ENCODE peak calls at places on chromosomes 16 and 17, in seven cellular contexts. O, E, C, D, A, N and R are unnamed samples. For H3K9me3 and H3K4me1, the result is how much of the 10 kb centered on the place peaks cover.

GRCh38 chr17:5877948-5878347 is 192.2 kb upstream of the WSCD1 start:
- DNase-seq in O (no peak), E (no peak), C (no peak), D (no peak), A (no peak), N (peak), R (peak)

GRCh38 chr16:3292604-3293003 is 9.3 kb downstream of the ZNF263 start:
- DNase-seq in O (no peak), E (no peak), C (no peak), D (no peak), A (no peak), N (no peak), R (no peak)

GRCh38 chr17:51857052-51857593 is 301.4 kb downstream of the CA10 start:
- DNase-seq in O (no peak), E (no peak), C (no peak), D (no peak), A (no peak), N (no peak), R (no peak)

GRCh38 chr17:6948562-6948961 is 47.3 kb upstream of the ALOX12 start:
- DNase-seq in O (no peak), E (no peak), C (no peak), D (no peak), A (no peak), N (no peak), R (peak)

GRCh38 chr16:71499775-71500364 is 10.7 kb upstream of the ZNF19 start:
- DNase-seq in O (no peak), E (peak), C (no peak), D (no peak), A (peak), N (no peak), R (peak)

GRCh38 chr17:82601447-82602000 is 46.7 kb downstream of the WDR45B start:
- DNase-seq in O (no peak), E (no peak), C (no peak), D (no peak), A (no peak), N (no peak), R (no peak)

GRCh38 chr16:17222756-17223411 is 247.9 kb downstream of the XYLT1 start:
- DNase-seq in O (no peak), E (peak), C (no peak), D (no peak), A (no peak), N (no peak), R (peak)

GRCh38 chr16:12086861-12087260 is 110.3 kb downstream of the SNX29 start:
- DNase-seq in O (no peak), E (no peak), C (no peak), D (no peak), A (no peak), N (no peak), R (no peak)

GRCh38 chr17:77503916-77504651 is 363.3 kb downstream of the SEC14L1 start:
- DNase-seq in O (no peak), E (no peak), C (no peak), D (peak), A (peak), N (no peak), R (no peak)

GRCh38 chr17:8057691-8058114 is 18.8 kb downstream of the ALOX15B start:
- DNase-seq in O (no peak), E (peak), C (no peak), D (peak), A (no peak), N (no peak), R (no peak)

GRCh38 chr17:38890410-38890746 is 20.5 kb downstream of the LASP1 start:
- DNase-seq in O (no peak), E (no peak), C (no peak), D (no peak), A (no peak), N (no peak), R (no peak)

GRCh38 chr17:12737740-12738469 is 51.4 kb upstream of the ARHGAP44 start:
- DNase-seq in O (no peak), E (no peak), C (no peak), D (no peak), A (no peak), N (no peak), R (no peak)

GRCh38 chr16:4561565-4561964 is 5.4 kb downstream of the C16orf96 start:
- DNase-seq in O (no peak), E (no peak), C (no peak), D (no peak), A (no peak), N (no peak), R (no peak)

GRCh38 chr16:1150511-1150982 is 2.4 kb upstream of the CACNA1H start:
- DNase-seq in O (no peak), E (no peak), C (no peak), D (no peak), A (peak), N (no peak), R (no peak)

GRCh38 chr16:31713945-31714898 is 159.4 kb upstream of the ZNF267 start:
- DNase-seq in O (no peak), E (peak), C (no peak), D (no peak), A (no peak), N (no peak), R (no peak)

GRCh38 chr16:74281285-74281684 is 15.3 kb upstream of the PSMD7 start:
- DNase-seq in O (no peak), E (peak), C (no peak), D (no peak), A (no peak), N (no peak), R (no peak)

GRCh38 chr17:68847711-68848110 is 107.5 kb downstream of the ABCA8 start:
- DNase-seq in O (no peak), E (no peak), C (no peak), D (no peak), A (no peak), N (no peak), R (no peak)

GRCh38 chr17:45910667-45911066 is 16.3 kb downstream of the MAPT start:
- DNase-seq in O (no peak), E (no peak), C (no peak), D (no peak), A (no peak), N (no peak), R (no peak)

GRCh38 chr17:81489012-81489968 is 23.3 kb downstream of the ACTG1 start:
- DNase-seq in O (no peak), E (no peak), C (no peak), D (no peak), A (no peak), N (no peak), R (no peak)

GRCh38 chr17:37300683-37301082 is 75.1 kb upstream of the C17orf78 start:
- DNase-seq in O (no peak), E (no peak), C (no peak), D (no peak), A (no peak), N (no peak), R (no peak)

GRCh38 chr16:56603589-56603988 is 4.8 kb upstream of the MT2A start:
- DNase-seq in O (no peak), E (no peak), C (no peak), D (no peak), A (no peak), N (no peak), R (peak)

GRCh38 chr16:67445913-67446907 is 15.3 kb downstream of the HSD11B2 start:
- DNase-seq in O (no peak), E (no peak), C (no peak), D (no peak), A (no peak), N (no peak), R (peak)

GRCh38 chr17:41654134-41654907 is 29.9 kb upstream of the KRT17 start:
- DNase-seq in O (no peak), E (no peak), C (no peak), D (peak), A (no peak), N (no peak), R (no peak)

GRCh38 chr16:1420111-1420539 is 422 bp downstream of the UQCC4 start:
- DNase-seq in O (no peak), E (no peak), C (no peak), D (no peak), A (no peak), N (no peak), R (no peak)

GRCh38 chr17:16989953-16990860 is 18.3 kb upstream of the TNFRSF13B start:
- DNase-seq in O (no peak), E (no peak), C (no peak), D (no peak), A (no peak), N (no peak), R (no peak)

GRCh38 chr17:41740506-41740905 is 6.1 kb upstream of the HAP1 start:
- DNase-seq in O (no peak), E (no peak), C (no peak), D (no peak), A (no peak), N (no peak), R (no peak)

GRCh38 chr16:28834873-28835863 is 11.0 kb downstream of the TUFM start:
- DNase-seq in O (no peak), E (no peak), C (no peak), D (no peak), A (no peak), N (no peak), R (no peak)

GRCh38 chr17:2950846-2951245 is 112.6 kb downstream of the OR1D5 start:
- DNase-seq in O (no peak), E (no peak), C (no peak), D (peak), A (no peak), N (no peak), R (no peak)

GRCh38 chr17:21218101-21218500 is 4.1 kb upstream of the TMEM11 start:
- DNase-seq in O (no peak), E (peak), C (no peak), D (no peak), A (no peak), N (no peak), R (no peak)

GRCh38 chr17:32323784-32324590 is 18.0 kb downstream of the C17orf75 start:
- DNase-seq in O (no peak), E (no peak), C (no peak), D (no peak), A (peak), N (no peak), R (no peak)

GRCh38 chr17:15031971-15032370 is 233.2 kb downstream of the PMP22 start:
- DNase-seq in O (no peak), E (no peak), C (no peak), D (no peak), A (no peak), N (no peak), R (no peak)

GRCh38 chr17:73657473-73658116 is 13.3 kb upstream of the SDK2 start:
- DNase-seq in O (no peak), E (peak), C (no peak), D (peak), A (no peak), N (no peak), R (peak)

GRCh38 chr16:80559369-80559768 is 18.6 kb downstream of the DYNLRB2 start:
- DNase-seq in O (no peak), E (no peak), C (no peak), D (no peak), A (no peak), N (no peak), R (no peak)

GRCh38 chr16:68488559-68488958 is 40.3 kb upstream of the SMPD3 start:
- DNase-seq in O (no peak), E (no peak), C (no peak), D (no peak), A (no peak), N (no peak), R (no peak)

GRCh38 chr16:17359778-17360177 is 111.0 kb downstream of the XYLT1 start:
- DNase-seq in O (no peak), E (no peak), C (no peak), D (no peak), A (peak), N (no peak), R (no peak)

GRCh38 chr16:55499951-55500350 is 8.9 kb upstream of the LPCAT2 start:
- DNase-seq in O (no peak), E (peak), C (no peak), D (no peak), A (no peak), N (no peak), R (no peak)

DNA sequence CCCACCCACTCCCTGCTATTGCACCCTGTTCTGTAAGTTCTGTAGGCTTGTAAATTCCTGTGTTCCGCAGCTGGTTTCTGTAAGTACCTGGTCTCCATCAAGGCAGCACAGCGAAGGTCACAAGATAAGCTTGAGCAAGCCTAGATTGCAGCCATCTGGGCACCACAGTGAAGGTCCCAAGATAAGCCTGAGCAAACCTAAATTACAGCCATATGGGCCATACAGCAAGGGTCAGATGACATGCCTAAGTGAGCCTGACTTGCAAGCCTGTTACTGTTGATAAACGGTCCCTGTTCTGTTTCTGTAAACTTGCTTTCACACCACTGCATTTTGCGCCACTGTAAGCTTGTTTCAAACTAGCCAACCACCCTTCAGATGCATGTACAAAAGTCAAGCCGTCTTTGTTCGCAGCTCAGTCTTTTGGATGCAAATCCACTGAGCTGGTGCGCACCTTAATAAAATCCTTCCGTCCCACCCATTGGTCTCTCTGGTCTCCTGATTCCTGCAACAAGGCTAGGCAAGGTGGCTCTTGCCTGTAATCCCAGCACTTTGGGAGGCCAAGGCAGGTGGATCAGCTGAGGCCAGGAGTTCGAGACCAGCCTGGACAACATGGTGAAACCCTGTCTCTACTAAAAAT is 42.6 kb upstream of the ATF7IP2 start:
- DNase-seq in O (no peak), E (peak), C (no peak), D (no peak), A (no peak), N (no peak), R (no peak)
- H3K9me3 ChIP-seq in O (under half), E (under half), C (under half), D (under half), A (under half), N (under half), R (under half)

GRCh38 chr16:19088341-19088916 is 21.0 kb downstream of the COQ7 start:
- DNase-seq in O (no peak), E (no peak), C (no peak), D (no peak), A (no peak), N (no peak), R (no peak)
- TF ChIP-seq CTCF in O (no peak), E (no peak), C (no peak), D (no peak), A (no peak), N (no peak), R (no peak)

GRCh38 chr16:84614914-84615813 is 2.7 kb downstream of the COTL1 start:
- DNase-seq in O (no peak), E (no peak), C (no peak), D (no peak), A (no peak), N (no peak), R (no peak)

GRCh38 chr16:84617068-84617630 is 729 bp downstream of the COTL1 start:
- DNase-seq in O (no peak), E (no peak), C (no peak), D (peak), A (peak), N (no peak), R (peak)

GRCh38 chr16:84618428-84619102 is 687 bp upstream of the COTL1 start:
- DNase-seq in O (no peak), E (no peak), C (no peak), D (no peak), A (no peak), N (no peak), R (no peak)

GRCh38 chr16:84617631-84618427 is at the start of gene COTL1:
- DNase-seq in O (peak), E (peak), C (peak), D (peak), A (peak), N (peak), R (peak)

DNA sequence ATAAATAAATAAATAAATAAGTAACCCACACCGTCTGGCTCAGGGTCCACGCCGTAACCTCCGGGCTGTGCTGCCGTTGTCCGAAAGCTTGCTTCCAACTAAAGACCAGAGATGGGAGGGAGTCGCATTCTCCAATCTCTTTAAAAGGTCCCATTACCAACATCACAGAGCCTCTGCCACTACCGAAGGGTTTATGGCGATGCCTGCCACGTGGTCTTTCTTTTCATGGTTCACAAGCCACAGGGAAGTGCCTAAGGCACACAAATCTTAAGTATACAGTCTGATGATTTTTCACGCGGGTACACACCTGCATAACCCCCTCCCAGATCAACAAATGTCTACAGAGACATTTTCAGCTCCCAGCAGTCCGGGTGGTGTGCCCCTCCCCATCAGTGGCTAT is 1.4 kb downstream of the COTL1 start:
- DNase-seq in O (no peak), E (no peak), C (no peak), D (no peak), A (no peak), N (no peak), R (no peak)
- H3K4me1 ChIP-seq in O (under half), E (under half), C (under half), D (under half), A (half or more), N (under half), R (under half)

GRCh38 chr17:69969897-69970296 is 105.1 kb upstream of the KCNJ16 start:
- DNase-seq in O (no peak), E (no peak), C (no peak), D (no peak), A (no peak), N (no peak), R (no peak)
- H3K9me3 ChIP-seq in O (under half), E (under half), C (under half), D (under half), A (under half), N (under half), R (under half)

DNA sequence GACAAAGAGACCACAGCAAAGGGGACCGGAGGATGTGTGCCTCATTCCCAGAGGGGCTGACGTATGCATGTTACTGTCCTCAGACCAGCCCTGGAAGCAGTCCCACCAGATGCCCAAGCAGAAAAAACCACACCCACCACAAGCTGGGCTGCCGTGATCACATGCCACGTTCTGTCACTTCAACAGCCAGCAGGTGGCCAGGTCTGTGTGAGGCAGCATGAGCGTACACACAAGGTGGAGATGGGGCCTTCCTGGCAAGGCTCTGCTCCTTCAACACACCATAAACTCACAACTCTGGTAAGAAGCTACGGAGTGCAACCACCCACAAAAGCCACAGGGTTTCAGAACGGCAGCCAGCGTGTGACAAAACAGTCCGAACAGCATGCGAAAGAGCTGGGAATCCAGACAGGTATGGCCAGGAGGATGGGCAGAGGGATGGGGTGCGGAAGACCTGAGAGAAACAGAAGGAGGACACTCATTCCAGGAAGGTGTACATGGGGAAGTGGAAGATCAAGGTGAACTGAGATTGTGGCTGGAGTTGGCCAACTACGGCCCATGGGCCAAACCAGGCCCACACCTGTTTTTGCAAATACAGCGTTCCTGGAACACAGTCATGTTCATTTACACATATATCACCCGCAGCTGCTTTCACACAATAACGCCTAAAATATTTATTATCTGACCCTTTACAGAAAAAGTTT is 27.9 kb downstream of the MBTPS1 start:
- DNase-seq in O (no peak), E (no peak), C (no peak), D (no peak), A (peak), N (no peak), R (peak)
- TF ChIP-seq CTCF in O (no peak), E (no peak), C (no peak), D (no peak), A (peak), N (no peak), R (no peak)

GRCh38 chr17:76493505-76494167 is 7.6 kb downstream of the RHBDF2 start:
- DNase-seq in O (no peak), E (no peak), C (no peak), D (no peak), A (peak), N (no peak), R (no peak)

GRCh38 chr17:76490112-76490710 is 11.0 kb downstream of the RHBDF2 start:
- DNase-seq in O (no peak), E (no peak), C (no peak), D (no peak), A (no peak), N (no peak), R (peak)

GRCh38 chr17:76492989-76493501 is 8.2 kb downstream of the RHBDF2 start:
- DNase-seq in O (no peak), E (no peak), C (peak), D (peak), A (no peak), N (no peak), R (peak)

GRCh38 chr17:76491271-76492184 is 9.7 kb downstream of the RHBDF2 start:
- DNase-seq in O (no peak), E (no peak), C (no peak), D (no peak), A (no peak), N (no peak), R (peak)

DNA sequence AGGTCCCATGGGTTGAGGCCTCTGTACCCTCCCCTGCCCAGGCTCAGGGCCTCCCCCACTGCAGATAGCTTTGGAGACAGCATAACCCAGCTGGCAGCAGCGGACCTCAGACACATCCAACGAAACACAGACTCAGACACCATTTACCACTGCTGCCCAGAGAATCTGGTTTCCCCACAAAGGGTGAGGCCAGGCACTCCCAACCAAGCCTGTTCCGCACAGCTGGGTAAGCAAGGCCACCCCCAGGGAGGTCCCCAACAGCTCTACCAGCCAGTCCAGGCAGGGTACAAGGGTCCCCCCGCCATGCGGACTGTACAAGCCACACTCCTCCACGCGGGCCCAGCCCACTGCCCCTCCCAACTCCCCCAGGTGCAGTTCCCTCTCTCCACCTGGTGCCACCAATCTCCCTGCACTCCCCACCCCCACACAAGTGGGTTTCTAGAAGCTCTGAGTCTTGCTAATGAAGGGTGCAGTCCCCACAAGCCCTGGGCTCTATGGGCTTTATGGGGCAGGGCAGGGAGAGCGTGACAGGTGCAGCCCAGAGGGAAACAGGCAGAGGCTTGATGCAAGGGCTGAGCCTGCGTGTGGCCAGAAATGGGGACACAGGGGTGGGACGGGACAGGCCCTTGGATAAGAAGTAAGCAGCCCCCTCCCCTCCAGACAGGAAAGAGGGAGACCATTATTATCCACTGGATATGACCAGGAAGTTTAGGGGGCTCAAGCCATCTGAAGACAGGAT is 8.8 kb downstream of the RHBDF2 start:
- DNase-seq in O (no peak), E (no peak), C (no peak), D (no peak), A (no peak), N (no peak), R (no peak)
- H3K4me1 ChIP-seq in O (under half), E (under half), C (under half), D (under half), A (under half), N (under half), R (under half)